ENCODE peak calls at places on chromosomes 1 and 21, in seven cellular contexts. H, I, M, E, Z, A and G are unnamed samples.

GRCh38 chr21:28704746-28705145 is 287.9 kb downstream of the LTN1 start:
- DNase-seq in H (no peak), I (no peak), M (no peak), E (no peak), Z (no peak), A (no peak), G (no peak)

GRCh38 chr1:64515427-64515826 is 45.5 kb downstream of the CACHD1 start:
- DNase-seq in H (peak), I (peak), M (no peak), E (no peak), Z (no peak), A (no peak), G (no peak)

GRCh38 chr1:222781251-222781650 is 33.6 kb upstream of the DISP1 start:
- DNase-seq in H (no peak), I (no peak), M (no peak), E (no peak), Z (no peak), A (no peak), G (no peak)

GRCh38 chr1:88140325-88140724 is 543.7 kb upstream of the PKN2 start:
- DNase-seq in H (no peak), I (no peak), M (no peak), E (no peak), Z (no peak), A (no peak), G (no peak)

GRCh38 chr1:1562556-1563195 is 12.0 kb downstream of the SSU72 start:
- DNase-seq in H (no peak), I (no peak), M (no peak), E (no peak), Z (no peak), A (no peak), G (peak)

GRCh38 chr1:87194271-87194774 is 134.4 kb upstream of the LMO4 start:
- DNase-seq in H (no peak), I (no peak), M (no peak), E (no peak), Z (no peak), A (no peak), G (no peak)

GRCh38 chr1:61124078-61124477 is 41.7 kb downstream of the NFIA start:
- DNase-seq in H (no peak), I (no peak), M (no peak), E (no peak), Z (no peak), A (no peak), G (no peak)

GRCh38 chr1:165124772-165125171 is 231.7 kb downstream of the LMX1A start:
- DNase-seq in H (no peak), I (no peak), M (no peak), E (no peak), Z (no peak), A (no peak), G (no peak)

GRCh38 chr1:212667223-212668139 is 32.2 kb downstream of the BATF3 start:
- DNase-seq in H (peak), I (peak), M (no peak), E (peak), Z (no peak), A (peak), G (peak)

GRCh38 chr1:33010946-33011731 is 25.5 kb downstream of the AK2 start:
- DNase-seq in H (no peak), I (no peak), M (no peak), E (no peak), Z (no peak), A (no peak), G (no peak)

GRCh38 chr1:181548491-181548890 is 65.2 kb downstream of the CACNA1E start:
- DNase-seq in H (no peak), I (no peak), M (no peak), E (no peak), Z (no peak), A (no peak), G (no peak)

GRCh38 chr21:43599728-43600127 is 59.6 kb downstream of the HSF2BP start:
- DNase-seq in H (no peak), I (no peak), M (no peak), E (no peak), Z (no peak), A (no peak), G (no peak)

GRCh38 chr1:24442764-24443163 is 27.2 kb downstream of the NIPAL3 start:
- DNase-seq in H (no peak), I (no peak), M (no peak), E (no peak), Z (no peak), A (no peak), G (no peak)

GRCh38 chr1:247885011-247885410 is 10.4 kb upstream of the OR2W3 start:
- DNase-seq in H (no peak), I (no peak), M (no peak), E (no peak), Z (no peak), A (no peak), G (no peak)

GRCh38 chr1:232508161-232508661 is 121.7 kb downstream of the SIPA1L2 start:
- DNase-seq in H (no peak), I (no peak), M (no peak), E (no peak), Z (no peak), A (no peak), G (no peak)

GRCh38 chr1:3459940-3460652 is 5.6 kb downstream of the ARHGEF16 start:
- DNase-seq in H (peak), I (no peak), M (no peak), E (no peak), Z (no peak), A (no peak), G (peak)

GRCh38 chr21:28974531-28975227 is 18.0 kb downstream of the LTN1 start:
- DNase-seq in H (no peak), I (no peak), M (no peak), E (no peak), Z (no peak), A (no peak), G (no peak)

GRCh38 chr1:7543718-7544090 is 227.4 kb upstream of the VAMP3 start:
- DNase-seq in H (no peak), I (no peak), M (no peak), E (no peak), Z (no peak), A (no peak), G (no peak)

GRCh38 chr1:150221552-150221951 is 14.4 kb downstream of the ANP32E start:
- DNase-seq in H (no peak), I (no peak), M (no peak), E (peak), Z (no peak), A (peak), G (no peak)

GRCh38 chr1:41221995-41222991 is 19.8 kb downstream of the SCMH1 start:
- DNase-seq in H (no peak), I (no peak), M (no peak), E (no peak), Z (no peak), A (no peak), G (no peak)

GRCh38 chr1:241181471-241181870 is 175.5 kb downstream of the RGS7 start:
- DNase-seq in H (no peak), I (no peak), M (no peak), E (no peak), Z (no peak), A (no peak), G (no peak)

GRCh38 chr1:93979718-93980319 is 70.6 kb upstream of the GCLM start:
- DNase-seq in H (peak), I (peak), M (no peak), E (no peak), Z (no peak), A (no peak), G (peak)

GRCh38 chr1:40039245-40039756 is 1.2 kb upstream of the CAP1 start:
- DNase-seq in H (no peak), I (no peak), M (no peak), E (no peak), Z (no peak), A (peak), G (no peak)

GRCh38 chr1:201686709-201687455 is 142.1 kb upstream of the IPO9 start:
- DNase-seq in H (peak), I (no peak), M (no peak), E (no peak), Z (no peak), A (no peak), G (no peak)
- TF ChIP-seq CTCF in H (no peak), I (no peak), M (no peak), E (no peak), Z (no peak), A (no peak), G (no peak)

GRCh38 chr1:197159461-197159860 is 13.0 kb upstream of the ASPM start:
- DNase-seq in H (no peak), I (no peak), M (no peak), E (no peak), Z (no peak), A (no peak), G (no peak)

GRCh38 chr1:197151185-197151584 is 4.7 kb upstream of the ASPM start:
- DNase-seq in H (no peak), I (no peak), M (no peak), E (no peak), Z (no peak), A (no peak), G (no peak)

GRCh38 chr1:197152662-197153061 is 6.2 kb upstream of the ASPM start:
- DNase-seq in H (no peak), I (no peak), M (no peak), E (no peak), Z (no peak), A (no peak), G (no peak)

DNA sequence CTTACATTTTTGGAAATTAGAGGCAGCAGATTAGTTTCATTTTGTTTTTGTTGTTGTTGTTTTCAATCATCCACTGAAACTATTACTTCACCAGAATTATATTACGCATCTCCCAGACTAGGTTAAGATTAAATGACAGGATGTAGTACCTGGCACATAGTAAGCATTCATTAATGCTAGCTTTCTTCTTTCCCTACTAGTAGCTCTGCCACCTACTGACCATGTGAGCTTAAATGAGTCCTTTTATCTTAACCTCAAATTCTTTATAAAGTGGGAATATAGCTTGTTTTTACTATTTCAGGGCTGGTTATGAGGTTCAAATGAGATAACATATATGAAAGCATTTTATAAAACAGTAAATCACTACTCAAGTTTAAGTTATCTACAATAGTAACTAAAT is 10.2 kb upstream of the ASPM start:
- DNase-seq in H (no peak), I (no peak), M (no peak), E (no peak), Z (no peak), A (no peak), G (no peak)
- TF ChIP-seq CTCF in H (no peak), I (no peak), M (peak), E (peak), Z (no peak), A (peak), G (no peak)

GRCh38 chr1:228846952-228847351 is 111.7 kb downstream of the RHOU start:
- DNase-seq in H (no peak), I (no peak), M (no peak), E (no peak), Z (no peak), A (no peak), G (no peak)
- TF ChIP-seq CTCF in H (no peak), I (no peak), M (no peak), E (no peak), Z (no peak), A (no peak), G (no peak)

DNA sequence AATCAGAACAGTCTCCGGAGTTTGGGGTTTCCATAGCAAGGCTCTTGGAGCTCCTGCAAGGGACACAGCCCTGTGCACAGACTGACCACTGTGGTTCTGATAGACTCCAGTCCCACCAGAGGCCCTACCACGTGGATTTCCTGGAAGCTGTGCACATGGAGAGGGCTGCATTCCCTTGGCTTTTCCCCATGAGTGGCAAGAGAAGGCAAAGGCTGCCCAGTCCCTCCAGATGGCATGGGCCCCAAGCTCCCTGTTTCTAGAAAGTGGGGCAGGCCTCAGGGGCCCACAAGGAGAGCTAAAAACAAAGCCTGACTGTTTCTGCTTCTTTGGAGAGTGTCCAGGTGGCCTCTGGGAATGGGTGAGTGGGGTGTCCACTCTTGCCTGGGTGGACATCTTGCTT is 87.5 kb downstream of the DDX20 start:
- DNase-seq in H (no peak), I (no peak), M (no peak), E (no peak), Z (no peak), A (no peak), G (no peak)
- TF ChIP-seq CTCF in H (no peak), I (no peak), M (no peak), E (no peak), Z (no peak), A (no peak), G (no peak)

DNA sequence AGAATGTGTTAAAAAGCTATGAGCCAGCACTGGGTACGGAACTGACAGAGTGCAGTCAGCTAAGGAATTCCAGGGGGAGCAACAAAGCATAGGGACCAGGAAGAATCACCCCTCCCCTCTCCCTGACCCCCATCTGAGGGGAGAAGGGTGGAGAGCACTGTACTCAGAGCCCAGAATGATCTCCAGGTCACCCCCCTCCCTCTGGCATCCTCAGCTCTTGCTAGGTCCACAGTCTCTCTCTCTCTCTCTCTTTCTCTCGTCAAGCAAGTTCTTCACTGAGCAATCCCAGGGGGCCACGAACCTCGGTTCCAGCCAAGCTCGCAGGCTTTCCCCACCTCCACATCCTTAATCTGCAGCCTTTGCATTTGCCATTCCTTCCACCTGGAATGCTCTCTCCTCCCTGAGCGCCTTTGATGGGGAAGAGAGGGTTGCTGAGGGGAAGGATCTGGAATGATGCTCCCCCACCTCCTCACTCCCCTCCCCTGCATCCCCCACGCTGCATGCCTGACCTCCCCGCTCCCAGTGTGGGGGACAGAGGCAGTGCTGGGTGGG is 6.7 kb upstream of the WASF2 start:
- DNase-seq in H (no peak), I (no peak), M (no peak), E (no peak), Z (no peak), A (no peak), G (peak)
- TF ChIP-seq CTCF in H (no peak), I (peak), M (peak), E (peak), Z (no peak), A (no peak), G (no peak)

DNA sequence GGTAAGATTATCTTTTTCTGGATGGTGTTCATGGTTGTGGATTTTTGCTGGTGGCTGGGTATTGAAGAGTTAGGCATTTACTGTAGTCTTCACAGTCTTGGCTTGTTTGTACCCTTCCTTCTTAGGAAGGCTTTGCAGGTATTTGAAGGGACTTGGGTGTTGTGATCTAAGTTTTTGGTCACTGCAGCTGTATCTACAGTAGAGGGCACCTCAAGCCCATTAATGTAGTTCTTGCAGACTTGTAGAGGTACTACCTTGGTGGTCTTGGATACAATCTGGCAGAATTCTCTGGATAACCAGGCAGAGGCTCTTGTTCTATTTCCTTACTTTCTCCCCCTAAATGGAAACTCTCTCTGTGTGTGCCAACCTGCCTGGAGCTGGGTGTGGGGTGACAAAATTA is 155.8 kb upstream of the BRINP3 start:
- DNase-seq in H (no peak), I (no peak), M (no peak), E (no peak), Z (no peak), A (no peak), G (no peak)
- TF ChIP-seq CTCF in H (no peak), I (no peak), M (no peak), E (peak), Z (no peak), A (no peak), G (no peak)